ENCODE peak calls at places on chromosomes 6 and 20, in eight cellular contexts. F is GM12878, T is A549, A is tibial nerve, Z is K562, X is upper lobe of left lung, P is H1, R is transverse colon. G is an unnamed sample.

GRCh38 chr20:24785141-24785924 is 163.7 kb upstream of the CST7 start:
- DNase-seq in R (no peak), Z (no peak), P (no peak), F (no peak), T (peak), A (no peak), X (no peak), G (no peak)

GRCh38 chr6:130029163-130029562 is 10.8 kb downstream of the L3MBTL3 start:
- DNase-seq in Z (no peak), T (no peak), X (no peak), R (no peak), A (no peak), P (no peak), F (no peak), G (no peak)

GRCh38 chr6:14118091-14118439 is 493 bp downstream of the CD83 start:
- DNase-seq in R (no peak), F (no peak), P (no peak), A (no peak), T (no peak), X (no peak), Z (no peak), G (no peak)

GRCh38 chr6:72624557-72625160 is 2.8 kb downstream of the KCNQ5 start:
- DNase-seq in X (no peak), T (peak), R (no peak), A (no peak), Z (peak), P (no peak), F (peak), G (peak)

GRCh38 chr6:48426636-48427035 is 315.6 kb upstream of the PTCHD4 start:
- DNase-seq in F (no peak), R (no peak), Z (no peak), A (no peak), P (no peak), X (no peak), T (no peak), G (no peak)

GRCh38 chr6:83808005-83808404 is 45.2 kb upstream of the RIPPLY2 start:
- DNase-seq in F (no peak), R (no peak), Z (no peak), A (no peak), T (no peak), P (no peak), X (no peak), G (no peak)

GRCh38 chr20:10433014-10433622 is 904 bp downstream of the MKKS start:
- DNase-seq in X (no peak), T (no peak), F (no peak), R (no peak), A (no peak), Z (no peak), P (no peak), G (peak)

GRCh38 chr20:12414446-12415274 is 497.0 kb downstream of the BTBD3 start:
- DNase-seq in T (no peak), P (no peak), F (no peak), A (no peak), Z (no peak), R (no peak), X (no peak), G (peak)

GRCh38 chr6:29011276-29011734 is 6.2 kb upstream of the ZNF311 start:
- DNase-seq in P (peak), F (no peak), Z (peak), A (no peak), T (peak), R (peak), X (no peak), G (peak)

GRCh38 chr6:119428647-119429046 is 79.1 kb upstream of the MAN1A1 start:
- DNase-seq in F (no peak), R (no peak), T (no peak), X (no peak), P (no peak), A (no peak), Z (no peak), G (no peak)
- TF ChIP-seq EP300 in F (no peak), R (no peak), T (no peak), X (no peak), P (no peak), A (no peak), Z (no peak), G (no peak)

GRCh38 chr6:107120404-107120803 is 5.1 kb upstream of the BEND3 start:
- DNase-seq in Z (no peak), A (no peak), X (no peak), R (no peak), F (no peak), T (no peak), P (no peak), G (no peak)

GRCh38 chr6:107121266-107121665 is 6.0 kb upstream of the BEND3 start:
- DNase-seq in X (no peak), F (no peak), Z (no peak), T (no peak), A (no peak), R (no peak), P (no peak), G (no peak)

GRCh38 chr6:107122748-107123147 is 7.4 kb upstream of the BEND3 start:
- DNase-seq in R (no peak), A (no peak), F (no peak), X (no peak), Z (no peak), T (no peak), P (no peak), G (no peak)

GRCh38 chr6:107123501-107123900 is 8.2 kb upstream of the BEND3 start:
- DNase-seq in Z (no peak), P (no peak), A (no peak), F (no peak), R (no peak), T (no peak), X (no peak), G (no peak)

GRCh38 chr6:107121964-107122495 is 6.7 kb upstream of the BEND3 start:
- DNase-seq in T (no peak), P (no peak), R (no peak), F (no peak), X (no peak), A (no peak), Z (no peak), G (no peak)
- TF ChIP-seq EP300 in T (no peak), P (no peak), R (no peak), F (no peak), X (no peak), A (no peak), Z (no peak), G (no peak)

GRCh38 chr20:63322146-63322922 is 29.3 kb downstream of the COL20A1 start:
- DNase-seq in X (no peak), F (no peak), Z (peak), T (no peak), A (no peak), P (no peak), R (no peak), G (no peak)

GRCh38 chr20:63320616-63321147 is 27.7 kb downstream of the COL20A1 start:
- DNase-seq in Z (no peak), R (no peak), T (no peak), A (no peak), X (no peak), P (no peak), F (no peak), G (no peak)

GRCh38 chr20:63320041-63320511 is 27.1 kb downstream of the COL20A1 start:
- DNase-seq in T (no peak), R (no peak), P (no peak), Z (no peak), X (no peak), A (no peak), F (no peak), G (no peak)

GRCh38 chr20:63322923-63323253 is 29.9 kb downstream of the COL20A1 start:
- DNase-seq in T (no peak), A (no peak), R (no peak), Z (no peak), F (no peak), P (no peak), X (no peak), G (no peak)

DNA sequence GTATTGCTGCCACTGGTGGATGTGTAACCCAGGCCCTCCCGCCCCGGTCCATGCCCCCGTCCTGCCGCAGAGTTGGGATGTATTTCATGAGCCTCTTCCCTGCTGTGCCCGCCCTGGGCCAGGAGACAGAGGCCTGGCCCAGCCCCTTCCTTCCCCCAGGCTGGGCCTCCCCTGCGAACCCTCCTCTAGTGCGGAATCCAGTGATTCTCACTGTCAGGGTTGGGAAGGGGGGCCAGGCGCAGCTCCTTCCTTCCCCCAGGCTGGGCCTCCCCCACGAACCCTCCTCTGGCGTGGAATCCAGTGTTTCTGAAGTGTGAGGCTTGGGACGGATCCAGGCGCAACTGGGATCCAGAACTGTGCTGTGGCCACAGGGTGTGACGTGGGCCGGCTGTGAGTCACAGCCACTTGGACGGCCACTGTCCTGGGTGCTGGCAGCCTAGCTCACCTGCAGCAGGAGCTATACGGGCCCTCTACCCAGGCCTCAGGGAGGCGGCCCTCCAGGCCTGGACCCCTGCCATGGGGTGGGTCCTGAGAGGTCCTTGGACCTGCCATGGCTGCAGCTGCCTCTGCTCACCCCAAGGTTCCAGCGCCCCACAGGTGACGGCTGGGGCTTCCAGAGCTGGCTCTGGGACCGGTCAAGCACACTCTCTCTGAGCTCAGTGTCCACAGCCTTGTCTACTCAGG is 28.3 kb downstream of the COL20A1 start:
- DNase-seq in X (no peak), R (no peak), Z (no peak), T (no peak), A (no peak), P (no peak), F (no peak), G (no peak)
- TF ChIP-seq EP300 in X (no peak), R (no peak), Z (no peak), T (no peak), A (no peak), P (no peak), F (no peak), G (no peak)

GRCh38 chr6:131950767-131951575 is at the start of gene CCN2:
- DNase-seq in A (peak), P (peak), X (peak), T (peak), R (peak), F (no peak), Z (no peak), G (peak)
- TF ChIP-seq EP300 in A (peak), P (no peak), X (no peak), T (peak), R (no peak), F (no peak), Z (no peak), G (peak)

DNA sequence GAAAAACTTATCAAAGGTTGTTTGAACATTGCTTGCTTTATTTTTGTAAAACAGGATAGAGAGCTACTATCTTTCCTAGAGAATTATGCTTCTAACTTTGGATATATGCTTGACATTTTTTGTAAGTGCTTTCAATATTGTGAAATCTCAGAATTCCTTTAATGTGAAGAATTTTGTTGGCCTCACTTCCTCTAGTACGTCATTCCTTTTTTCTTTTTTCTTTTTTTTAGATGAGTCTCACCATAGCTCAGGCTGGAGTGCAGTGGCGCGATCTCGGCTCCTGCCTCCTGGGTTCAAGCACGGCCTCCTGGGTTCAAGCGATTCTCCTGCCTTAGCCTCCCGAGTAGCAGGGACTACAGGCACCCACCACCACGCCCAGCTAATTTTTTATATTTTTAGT is 668.1 kb downstream of the RFPL4B start:
- DNase-seq in A (no peak), R (no peak), F (no peak), Z (no peak), X (no peak), P (no peak), T (no peak), G (no peak)
- TF ChIP-seq EP300 in A (no peak), R (no peak), F (no peak), Z (no peak), X (no peak), P (no peak), T (no peak), G (no peak)

GRCh38 chr20:8094845-8095244 is 37.2 kb upstream of the PLCB1 start:
- DNase-seq in X (no peak), A (no peak), F (no peak), T (peak), P (no peak), R (no peak), Z (no peak), G (no peak)
- TF ChIP-seq EP300 in X (no peak), A (no peak), F (no peak), T (no peak), P (no peak), R (no peak), Z (no peak), G (no peak)

GRCh38 chr6:41271901-41272395 is 14.5 kb downstream of the TREM1 start:
- DNase-seq in P (peak), X (peak), A (no peak), R (peak), Z (no peak), F (no peak), T (no peak), G (no peak)
- TF ChIP-seq EP300 in P (no peak), X (no peak), A (peak), R (no peak), Z (no peak), F (no peak), T (no peak), G (no peak)

G was measured in SK-N-SH.